ENCODE peak calls at places on chromosomes 11 and 22, in seven cellular contexts. R is GM12878, L is K562, Z is SK-N-SH, F is HepG2, M is HCT116, C is H1. V is an unnamed sample.

GRCh38 chr22:24465975-24466374 is 29.2 kb upstream of the UPB1 start:
- DNase-seq in R (no peak), L (no peak), Z (no peak), F (no peak), M (no peak), C (no peak), V (no peak)

GRCh38 chr11:27571151-27571840 is 64.7 kb upstream of the LIN7C start:
- DNase-seq in R (no peak), L (no peak), Z (peak; percentile 7), F (no peak), M (no peak), C (no peak), V (no peak)

GRCh38 chr11:91104237-91104636 is 881.4 kb upstream of the CHORDC1 start:
- DNase-seq in R (no peak), L (no peak), Z (no peak), F (no peak), M (no peak), C (no peak), V (peak; percentile 9)

GRCh38 chr11:86624366-86624765 is 48.0 kb downstream of the ME3 start:
- DNase-seq in R (no peak), L (no peak), Z (no peak), F (no peak), M (no peak), C (no peak), V (no peak)

GRCh38 chr11:125070699-125071254 is 7.7 kb downstream of the SLC37A2 start:
- DNase-seq in R (peak; percentile 56), L (peak; percentile 89), Z (no peak), F (peak; percentile 81), M (peak; percentile 39), C (no peak), V (no peak)

GRCh38 chr11:68976563-68976962 is 4.2 kb downstream of the MRGPRD start:
- DNase-seq in R (no peak), L (no peak), Z (no peak), F (no peak), M (no peak), C (no peak), V (no peak)

GRCh38 chr22:46908641-46909107 is 146.2 kb downstream of the TBC1D22A start:
- DNase-seq in R (no peak), L (no peak), Z (no peak), F (no peak), M (no peak), C (peak; percentile 45), V (no peak)

GRCh38 chr11:62680825-62681240 is 2.0 kb upstream of the UBXN1 start:
- DNase-seq in R (no peak), L (peak; percentile 81), Z (peak; percentile 71), F (peak; percentile 80), M (peak; percentile 67), C (no peak), V (peak; percentile 91)

GRCh38 chr11:4041731-4042391 is 52.7 kb upstream of the RRM1 start:
- DNase-seq in R (no peak), L (no peak), Z (no peak), F (no peak), M (no peak), C (no peak), V (no peak)

GRCh38 chr11:2382927-2383822 is 6.1 kb downstream of the CD81 start:
- DNase-seq in R (no peak), L (no peak), Z (no peak), F (no peak), M (no peak), C (no peak), V (no peak)

GRCh38 chr11:123573291-123573690 is 81.1 kb downstream of the SCN3B start:
- DNase-seq in R (no peak), L (no peak), Z (no peak), F (no peak), M (no peak), C (no peak), V (no peak)

GRCh38 chr11:75815345-75815983 is 454 bp downstream of the UVRAG start:
- DNase-seq in R (no peak), L (peak; percentile 56), Z (no peak), F (no peak), M (no peak), C (peak; percentile 77), V (peak; percentile 45)

GRCh38 chr11:27183672-27184457 is 143.2 kb downstream of the BBOX1 start:
- DNase-seq in R (peak; percentile 12), L (peak; percentile 74), Z (peak; percentile 25), F (peak; percentile 63), M (peak; percentile 51), C (no peak), V (no peak)

GRCh38 chr11:120513436-120514315 is 2.1 kb downstream of the GRIK4 start:
- DNase-seq in R (no peak), L (no peak), Z (peak; percentile 76), F (no peak), M (no peak), C (no peak), V (no peak)

GRCh38 chr11:61874460-61874809 is 16.9 kb downstream of the FADS3 start:
- DNase-seq in R (no peak), L (no peak), Z (no peak), F (no peak), M (no peak), C (no peak), V (no peak)

GRCh38 chr11:69880041-69880802 is 61.0 kb upstream of the FGF3 start:
- DNase-seq in R (no peak), L (no peak), Z (no peak), F (no peak), M (no peak), C (peak; percentile 38), V (no peak)

GRCh38 chr11:3879967-3880542 is 24.6 kb downstream of the STIM1 start:
- DNase-seq in R (no peak), L (no peak), Z (no peak), F (peak; percentile 89), M (no peak), C (no peak), V (no peak)

GRCh38 chr11:134398644-134399292 is 13.3 kb downstream of the B3GAT1 start:
- DNase-seq in R (no peak), L (no peak), Z (peak; percentile 79), F (no peak), M (no peak), C (no peak), V (no peak)

GRCh38 chr11:46335858-46336600 is 11.2 kb upstream of the DGKZ start:
- DNase-seq in R (no peak), L (no peak), Z (no peak), F (no peak), M (no peak), C (no peak), V (no peak)

GRCh38 chr11:126359431-126360048 is 4.1 kb downstream of the ST3GAL4 start:
- DNase-seq in R (no peak), L (no peak), Z (peak; percentile 86), F (no peak), M (no peak), C (no peak), V (no peak)

GRCh38 chr11:73623651-73624050 is 22.7 kb upstream of the PLEKHB1 start:
- DNase-seq in R (no peak), L (no peak), Z (no peak), F (no peak), M (no peak), C (no peak), V (no peak)

GRCh38 chr11:73625690-73626318 is 20.6 kb upstream of the PLEKHB1 start:
- DNase-seq in R (peak; percentile 23), L (peak; percentile 80), Z (peak; percentile 81), F (peak; percentile 59), M (peak; percentile 56), C (peak; percentile 90), V (peak; percentile 87)

GRCh38 chr11:73622920-73623593 is 23.3 kb upstream of the PLEKHB1 start:
- DNase-seq in R (no peak), L (no peak), Z (no peak), F (no peak), M (no peak), C (no peak), V (no peak)
- TF ChIP-seq JUND in R (no peak), L (no peak), Z (no peak), F (no peak), M (no peak), C (no peak), V (no peak)

GRCh38 chr11:47393163-47394049 is 15.0 kb upstream of the SLC39A13 start:
- DNase-seq in R (no peak), L (peak; percentile 70), Z (no peak), F (no peak), M (no peak), C (no peak), V (no peak)
- TF ChIP-seq JUND in R (no peak), L (peak; percentile 4), Z (no peak), F (no peak), M (no peak), C (no peak), V (no peak)

GRCh38 chr11:116736763-116737162 is 36.0 kb downstream of the BUD13 start:
- DNase-seq in R (no peak), L (peak; percentile 56), Z (no peak), F (peak; percentile 60), M (peak; percentile 15), C (peak; percentile 45), V (peak; percentile 68)

GRCh38 chr11:116738975-116739374 is 33.8 kb downstream of the BUD13 start:
- DNase-seq in R (no peak), L (no peak), Z (no peak), F (no peak), M (no peak), C (no peak), V (no peak)

GRCh38 chr11:116740741-116741140 is 32.0 kb downstream of the BUD13 start:
- DNase-seq in R (no peak), L (no peak), Z (no peak), F (no peak), M (no peak), C (no peak), V (no peak)

DNA sequence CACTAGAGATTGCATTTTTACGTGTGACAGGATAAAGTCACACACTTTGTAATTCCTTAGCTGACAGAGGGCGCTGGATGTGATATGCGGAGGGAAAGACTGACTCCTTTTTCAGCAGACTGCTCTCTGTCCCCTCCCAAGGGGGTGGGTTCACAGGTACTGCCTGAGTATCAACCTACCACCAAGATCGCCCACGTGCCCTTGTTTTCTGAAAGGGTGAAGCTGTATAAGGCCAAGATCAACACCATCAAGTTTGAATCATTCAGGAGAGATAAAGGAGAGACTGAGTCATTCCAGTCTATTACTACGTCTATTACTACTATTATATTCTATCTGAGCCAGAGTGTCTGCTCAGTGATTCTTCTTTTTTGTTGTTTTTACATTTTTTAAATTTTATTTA is 30.7 kb downstream of the BUD13 start:
- DNase-seq in R (no peak), L (no peak), Z (no peak), F (no peak), M (no peak), C (no peak), V (no peak)
- TF ChIP-seq JUND in R (no peak), L (no peak), Z (no peak), F (no peak), M (no peak), C (no peak), V (no peak)

GRCh38 chr11:64835616-64836447 is 8.6 kb downstream of the CDC42BPG start:
- DNase-seq in R (no peak), L (no peak), Z (no peak), F (no peak), M (no peak), C (no peak), V (no peak)

GRCh38 chr11:64833509-64833908 is 10.9 kb downstream of the CDC42BPG start:
- DNase-seq in R (no peak), L (no peak), Z (no peak), F (no peak), M (no peak), C (no peak), V (no peak)

GRCh38 chr11:64836448-64837072 is 7.9 kb downstream of the CDC42BPG start:
- DNase-seq in R (no peak), L (no peak), Z (no peak), F (no peak), M (no peak), C (no peak), V (no peak)

GRCh38 chr11:64834031-64834722 is 10.3 kb downstream of the CDC42BPG start:
- DNase-seq in R (no peak), L (no peak), Z (no peak), F (no peak), M (no peak), C (no peak), V (no peak)

GRCh38 chr11:64834723-64835615 is 9.5 kb downstream of the CDC42BPG start:
- DNase-seq in R (no peak), L (no peak), Z (no peak), F (no peak), M (no peak), C (no peak), V (peak; percentile 54)
- TF ChIP-seq JUND in R (no peak), L (no peak), Z (no peak), F (no peak), M (no peak), C (no peak), V (no peak)

V was measured in T47D.